ENCODE peak calls at places on chromosomes 7 and 10, in four cellular contexts. D is PC-3, I is GM23248, Y is mammary epithelial cell. B is an unnamed sample.

GRCh38 chr10:93471110-93471651 is 11.0 kb downstream of the MYOF start:
- DNase-seq in Y (peak), D (peak), I (peak), B (no peak)

GRCh38 chr7:64886956-64887545 is 16.0 kb upstream of the ZNF273 start:
- DNase-seq in D (no peak), Y (no peak), I (no peak), B (no peak)

GRCh38 chr7:140463111-140463510 is 16.2 kb downstream of the MKRN1 start:
- DNase-seq in D (no peak), Y (no peak), I (no peak), B (no peak)

GRCh38 chr10:121362026-121362425 is 236.2 kb downstream of the FGFR2 start:
- DNase-seq in Y (no peak), I (no peak), D (no peak), B (no peak)

GRCh38 chr10:121910673-121911420 is 17.0 kb downstream of the ATE1 start:
- DNase-seq in D (peak), Y (peak), I (peak), B (no peak)

GRCh38 chr10:79112898-79113431 is 44.2 kb downstream of the ZMIZ1 start:
- DNase-seq in Y (peak), I (peak), D (peak), B (no peak)

GRCh38 chr7:158002486-158003080 is 585.0 kb downstream of the PTPRN2 start:
- DNase-seq in I (no peak), Y (no peak), D (no peak), B (no peak)

GRCh38 chr7:69564454-69565417 is 33.5 kb upstream of the AUTS2 start:
- DNase-seq in Y (no peak), I (peak), D (no peak), B (peak)

GRCh38 chr7:40733111-40733510 is 598.3 kb downstream of the SUGCT start:
- DNase-seq in D (no peak), I (no peak), Y (no peak), B (no peak)

GRCh38 chr10:9243861-9244515 is 1189.5 kb downstream of the GATA3 start:
- DNase-seq in Y (no peak), I (no peak), D (no peak), B (no peak)

GRCh38 chr10:71534552-71535158 is 137.9 kb downstream of the CDH23 start:
- DNase-seq in D (no peak), Y (no peak), I (no peak), B (no peak)

GRCh38 chr7:44378744-44379143 is 53.4 kb upstream of the CAMK2B start:
- DNase-seq in Y (peak), D (peak), I (peak), B (no peak)

GRCh38 chr7:91835191-91836064 is 45.1 kb downstream of the MTERF1 start:
- DNase-seq in Y (peak), I (no peak), D (no peak), B (no peak)

GRCh38 chr7:105617280-105618015 is 36.2 kb upstream of the EFCAB10 start:
- DNase-seq in I (no peak), Y (no peak), D (no peak), B (no peak)

GRCh38 chr10:3429651-3430050 is 257.1 kb upstream of the PITRM1 start:
- DNase-seq in I (no peak), D (no peak), Y (no peak), B (no peak)

GRCh38 chr7:113040849-113041248 is 45.8 kb downstream of the GPR85 start:
- DNase-seq in Y (no peak), I (no peak), D (no peak), B (no peak)

GRCh38 chr10:119090968-119091367 is 10.4 kb upstream of the EIF3A start:
- DNase-seq in I (peak), Y (peak), D (peak), B (no peak)

GRCh38 chr10:43607199-43607573 is 948 bp downstream of the ZNF485 start:
- DNase-seq in D (no peak), Y (no peak), I (no peak), B (no peak)

GRCh38 chr10:5617521-5617920 is 48.9 kb downstream of the ASB13 start:
- DNase-seq in Y (no peak), I (no peak), D (no peak), B (no peak)

GRCh38 chr10:3773465-3774017 is 11.5 kb downstream of the KLF6 start:
- DNase-seq in D (no peak), I (peak), Y (peak), B (no peak)

GRCh38 chr10:89633484-89633883 is 11.6 kb downstream of the PANK1 start:
- DNase-seq in D (peak), Y (peak), I (peak), B (no peak)

GRCh38 chr7:105055084-105055483 is 41.1 kb downstream of the KMT2E start:
- DNase-seq in D (no peak), I (no peak), Y (no peak), B (no peak)

GRCh38 chr10:71232089-71232998 is 20.0 kb downstream of the UNC5B start:
- DNase-seq in Y (no peak), D (no peak), I (peak), B (no peak)

GRCh38 chr10:23099816-23100215 is 4.4 kb downstream of the MSRB2 start:
- DNase-seq in Y (peak), D (peak), I (peak), B (no peak)

GRCh38 chr10:79387466-79387973 is 40.3 kb downstream of the PPIF start:
- DNase-seq in Y (no peak), D (no peak), I (no peak), B (no peak)

GRCh38 chr10:127374901-127375300 is 174.2 kb upstream of the NPS start:
- DNase-seq in D (no peak), Y (no peak), I (no peak), B (no peak)

DNA sequence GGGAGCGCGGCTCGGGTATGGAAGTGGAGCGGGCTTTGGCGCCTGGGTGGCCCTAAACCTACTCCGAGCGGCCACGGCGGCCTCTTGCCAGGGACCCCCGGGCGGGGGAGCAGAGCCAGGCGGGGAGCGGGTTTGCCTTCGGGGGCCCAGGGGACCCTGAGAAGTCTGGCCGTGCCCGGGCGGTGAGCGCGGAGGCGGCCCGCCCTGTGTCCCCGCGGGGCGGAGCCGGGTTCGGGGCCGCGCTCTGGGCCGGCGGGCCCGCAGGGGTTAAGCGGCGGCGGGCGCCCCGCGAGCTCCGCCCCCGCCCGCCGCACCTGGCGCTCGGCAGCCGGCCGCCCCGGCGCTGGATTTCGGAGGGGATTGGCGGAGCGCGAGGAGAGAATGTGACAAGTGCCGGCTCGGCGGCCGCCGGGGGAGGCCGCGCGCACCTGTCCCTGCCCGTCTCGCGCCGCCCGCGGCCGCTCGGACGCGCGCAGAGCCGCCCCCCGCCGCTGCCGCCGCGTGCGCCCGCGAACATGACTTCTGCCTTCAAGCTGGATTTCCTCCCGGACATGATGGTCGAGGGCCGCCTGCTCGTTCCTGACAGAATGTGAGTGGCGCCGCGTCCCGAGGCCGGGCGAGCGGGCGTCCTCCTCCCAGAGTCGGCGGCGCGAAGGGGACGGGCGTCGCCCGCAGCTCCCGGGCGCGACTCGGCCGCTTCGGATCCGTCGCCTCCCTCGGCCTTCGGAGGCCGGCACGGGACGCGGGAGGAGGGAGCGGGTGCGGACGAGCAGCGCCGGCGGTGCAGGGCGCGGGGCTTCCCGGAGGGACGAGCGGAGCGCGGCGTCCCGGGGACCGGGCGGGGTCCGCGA is at the start of gene CELF2:
- DNase-seq in Y (no peak), I (peak), D (no peak), B (no peak)
- TF ChIP-seq EZH2 in Y (peak), I (no peak), D (no peak), B (no peak)

GRCh38 chr7:127252736-127253288 is at the start of gene GRM8:
- DNase-seq in I (peak), D (peak), Y (peak), B (no peak)
- H3K9ac ChIP-seq in I (peak), D (peak), Y (no peak), B (peak)

DNA sequence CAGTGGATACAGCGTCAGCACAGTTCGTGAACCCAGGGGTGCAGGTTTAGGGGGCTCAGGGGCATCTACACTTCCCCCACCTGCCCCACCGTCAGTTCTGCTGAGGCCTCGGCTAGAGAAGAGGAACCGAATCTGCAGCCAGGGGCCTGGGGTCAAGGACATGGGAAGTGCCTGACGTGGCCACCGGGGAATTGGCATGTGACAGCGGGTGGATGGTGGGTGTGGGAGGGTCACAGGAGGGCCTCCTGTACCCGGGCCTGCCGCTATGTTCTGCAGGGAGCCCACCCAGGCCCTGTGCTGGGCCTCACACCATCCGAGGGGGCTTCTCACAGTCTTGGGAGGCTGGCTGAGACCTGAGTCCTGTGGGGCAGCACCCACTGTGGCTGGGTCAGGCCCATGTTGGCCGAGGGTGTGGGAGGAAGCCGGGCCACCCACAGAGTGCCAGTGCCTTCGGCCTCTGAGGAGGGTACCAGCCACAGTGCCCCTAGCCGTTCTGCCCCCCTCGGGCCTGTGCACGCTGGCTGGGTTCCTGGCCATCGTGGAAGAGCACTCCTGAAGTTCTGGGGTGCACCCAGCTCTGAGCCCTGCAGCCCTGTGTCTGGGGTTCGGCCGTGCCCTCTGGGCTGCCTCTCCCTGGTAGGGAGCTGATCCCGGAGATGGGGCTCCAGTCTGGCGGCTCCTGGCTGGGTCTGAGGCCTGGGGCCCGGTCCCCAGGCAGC is 5.9 kb downstream of the TTYH3 start:
- DNase-seq in I (no peak), Y (no peak), D (no peak), B (no peak)
- H3K27ac ChIP-seq in I (peak), Y (no peak), D (no peak), B (no peak)

GRCh38 chr7:1422512-1423265 is 36.6 kb downstream of the MICALL2 start:
- DNase-seq in I (peak), D (no peak), Y (no peak), B (no peak)
- TF ChIP-seq EZH2 in I (no peak), D (no peak), Y (no peak), B (no peak)

GRCh38 chr10:37972396-37972795 is 4.1 kb downstream of the ZNF25 start:
- DNase-seq in I (no peak), Y (no peak), D (no peak), B (no peak)

GRCh38 chr10:37976091-37976879 is at the start of gene ZNF25:
- DNase-seq in Y (peak), I (peak), D (peak), B (peak)

GRCh38 chr10:37975407-37975991 is 948 bp downstream of the ZNF25 start:
- DNase-seq in I (peak), Y (peak), D (peak), B (no peak)

GRCh38 chr10:37976880-37977203 is 395 bp upstream of the ZNF25 start:
- DNase-seq in Y (no peak), I (no peak), D (no peak), B (no peak)
- H3K9ac ChIP-seq in Y (peak), I (peak), D (peak), B (peak)

GRCh38 chr7:96738705-96739104 is 29.1 kb upstream of the SEM1 start:
- DNase-seq in I (no peak), D (no peak), Y (no peak), B (no peak)

GRCh38 chr7:96737545-96738050 is 28.0 kb upstream of the SEM1 start:
- DNase-seq in D (no peak), Y (no peak), I (no peak), B (no peak)

GRCh38 chr7:96739609-96740008 is 30.0 kb upstream of the SEM1 start:
- DNase-seq in Y (no peak), D (no peak), I (no peak), B (no peak)

GRCh38 chr7:96739167-96739566 is 29.5 kb upstream of the SEM1 start:
- DNase-seq in D (no peak), Y (no peak), I (no peak), B (no peak)

DNA sequence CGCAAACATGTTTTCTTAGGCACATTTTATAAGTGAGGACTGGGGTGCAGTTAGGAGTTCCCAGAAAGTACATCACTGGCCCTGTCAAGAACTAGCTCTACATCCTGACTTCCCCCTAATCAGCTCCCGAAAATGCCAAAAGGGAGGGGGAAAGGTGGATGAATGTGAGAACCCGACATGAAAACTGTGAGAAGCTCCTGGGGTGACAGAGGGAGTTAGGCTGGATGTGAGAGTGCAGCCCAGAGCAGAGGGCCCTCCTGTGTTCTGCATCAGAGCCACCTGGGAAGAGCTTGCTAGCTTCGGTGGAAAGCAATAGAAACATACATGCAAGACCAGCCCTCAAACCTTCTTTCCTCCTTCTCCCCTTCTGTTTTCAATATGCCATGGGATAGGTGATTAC is 30.5 kb upstream of the SEM1 start:
- DNase-seq in D (no peak), Y (no peak), I (no peak), B (no peak)
- H3K27ac ChIP-seq in D (no peak), Y (no peak), I (no peak), B (no peak)

GRCh38 chr7:151408839-151409554 is 841 bp downstream of the WDR86 start:
- DNase-seq in I (no peak), Y (no peak), D (no peak), B (no peak)
- TF ChIP-seq EZH2 in I (no peak), Y (no peak), D (no peak), B (no peak)

GRCh38 chr7:94591185-94591584 is 64.7 kb downstream of the SGCE start:
- DNase-seq in Y (no peak), D (no peak), I (no peak), B (no peak)

GRCh38 chr7:94588090-94588489 is 67.8 kb downstream of the SGCE start:
- DNase-seq in D (no peak), Y (no peak), I (no peak), B (no peak)

GRCh38 chr7:94595717-94596116 is 60.2 kb downstream of the SGCE start:
- DNase-seq in Y (no peak), D (no peak), I (no peak), B (no peak)

GRCh38 chr7:94594882-94595281 is 61.1 kb downstream of the SGCE start:
- DNase-seq in Y (no peak), I (no peak), D (no peak), B (no peak)

DNA sequence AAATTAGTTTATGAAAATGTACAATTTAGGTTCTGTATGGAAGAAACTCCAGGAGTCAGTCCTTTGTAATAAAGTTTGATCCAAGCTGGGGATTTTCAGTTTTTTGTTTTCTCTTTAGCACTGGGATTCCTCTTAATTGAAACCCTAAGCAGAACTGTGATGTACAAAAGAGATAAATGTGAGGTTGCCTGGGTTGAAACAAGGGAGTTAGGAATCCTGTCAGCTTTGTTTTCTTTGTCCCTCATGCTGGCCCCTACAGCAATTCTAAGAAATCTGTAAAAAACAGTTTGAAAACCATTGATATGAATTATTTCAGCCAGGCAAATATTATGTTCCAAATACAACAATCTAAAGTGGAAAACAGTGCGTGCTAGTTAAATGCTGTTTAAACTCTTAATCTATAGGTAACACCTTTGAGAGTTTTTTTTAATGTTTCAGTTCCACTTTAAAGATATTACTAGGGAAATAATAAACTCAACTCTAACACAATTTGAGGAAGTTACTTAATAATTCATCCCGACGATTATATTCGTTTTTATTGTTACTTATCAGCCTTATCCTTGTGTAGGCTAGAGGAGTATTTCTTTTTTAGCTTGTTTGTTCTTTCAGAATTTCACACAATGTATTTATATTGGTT is 65.3 kb downstream of the SGCE start:
- DNase-seq in D (no peak), I (no peak), Y (no peak), B (no peak)
- H3K9ac ChIP-seq in D (no peak), I (no peak), Y (no peak), B (no peak)

DNA sequence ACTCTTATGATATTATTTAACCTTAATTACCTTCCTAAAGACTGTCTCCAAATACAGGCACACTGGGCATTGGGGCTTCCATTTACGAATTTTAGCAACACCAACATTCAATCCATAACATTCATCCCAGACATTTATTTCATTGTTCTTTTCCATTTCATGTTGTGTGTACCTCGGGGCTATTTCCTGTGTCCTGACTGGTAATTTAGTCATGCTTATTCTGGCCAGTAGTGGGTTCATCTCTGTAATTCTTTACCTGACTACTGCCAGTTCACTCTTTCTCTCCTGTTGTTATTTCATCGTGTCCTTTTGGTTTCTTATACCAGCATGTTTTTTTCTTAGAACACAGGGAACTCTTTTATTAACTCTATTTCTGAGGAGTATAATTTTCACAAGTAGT is 225.7 kb downstream of the PLXDC2 start:
- DNase-seq in D (no peak), I (no peak), Y (peak), B (no peak)
- H3K27ac ChIP-seq in D (no peak), I (no peak), Y (peak), B (no peak)

GRCh38 chr7:10346032-10346431 is 627.6 kb upstream of the PHF14 start:
- DNase-seq in Y (no peak), D (no peak), I (no peak), B (no peak)
- TF ChIP-seq EZH2 in Y (no peak), D (no peak), I (no peak), B (no peak)

B was measured in SK-N-MC.